ENCODE peak calls at places on chromosomes 3 and 15, in four cellular contexts. One of them, this sample, is unnamed.

GRCh38 chr3:96831175-96831574 is 16.8 kb downstream of the EPHA6 start:
- DNase-seq in NCI-H524: peak
- DNase-seq in Kasumi-1: no peak
- DNase-seq in activated T-helper 1 cell treated with anti-CD3 and anti-CD28 coated beads, Interleukin-12 subunit alpha, Interleukin-12 subunit beta, Interleukin-2, Interleukin-4 antibody, amounts not matched to agents 30 ng/mL and 10 ng/mL and 1 ng/mL, durations not matched to agents 14 hours and 24 hours and 36 hours: no peak
- DNase-seq in this sample: no peak

GRCh38 chr3:124846189-124846588 is 41.0 kb downstream of the ITGB5 start:
- DNase-seq in NCI-H524: no peak
- DNase-seq in Kasumi-1: no peak
- DNase-seq in activated T-helper 1 cell treated with anti-CD3 and anti-CD28 coated beads, Interleukin-12 subunit alpha, Interleukin-12 subunit beta, Interleukin-2, Interleukin-4 antibody, amounts not matched to agents 30 ng/mL and 10 ng/mL and 1 ng/mL, durations not matched to agents 14 hours and 24 hours and 36 hours: no peak
- DNase-seq in this sample: no peak

GRCh38 chr3:130960139-130960779 is 66.4 kb downstream of the ASTE1 start:
- DNase-seq in NCI-H524: no peak
- DNase-seq in Kasumi-1: no peak
- DNase-seq in activated T-helper 1 cell treated with anti-CD3 and anti-CD28 coated beads, Interleukin-12 subunit alpha, Interleukin-12 subunit beta, Interleukin-2, Interleukin-4 antibody, amounts not matched to agents 30 ng/mL and 10 ng/mL and 1 ng/mL, durations not matched to agents 14 hours and 24 hours and 36 hours: no peak
- DNase-seq in this sample: no peak

GRCh38 chr15:60840703-60841411 is 361.9 kb upstream of the ICE2 start:
- DNase-seq in NCI-H524: no peak
- DNase-seq in Kasumi-1: no peak
- DNase-seq in activated T-helper 1 cell treated with anti-CD3 and anti-CD28 coated beads, Interleukin-12 subunit alpha, Interleukin-12 subunit beta, Interleukin-2, Interleukin-4 antibody, amounts not matched to agents 30 ng/mL and 10 ng/mL and 1 ng/mL, durations not matched to agents 14 hours and 24 hours and 36 hours: peak
- DNase-seq in this sample: no peak

GRCh38 chr3:4474683-4475490 is 7.8 kb upstream of the SUMF1 start:
- DNase-seq in NCI-H524: no peak
- DNase-seq in Kasumi-1: peak
- DNase-seq in activated T-helper 1 cell treated with anti-CD3 and anti-CD28 coated beads, Interleukin-12 subunit alpha, Interleukin-12 subunit beta, Interleukin-2, Interleukin-4 antibody, amounts not matched to agents 30 ng/mL and 10 ng/mL and 1 ng/mL, durations not matched to agents 14 hours and 24 hours and 36 hours: peak
- DNase-seq in this sample: no peak

GRCh38 chr15:66940368-66940767 is 125.0 kb upstream of the SMAD3 start:
- DNase-seq in NCI-H524: no peak
- DNase-seq in Kasumi-1: no peak
- DNase-seq in activated T-helper 1 cell treated with anti-CD3 and anti-CD28 coated beads, Interleukin-12 subunit alpha, Interleukin-12 subunit beta, Interleukin-2, Interleukin-4 antibody, amounts not matched to agents 30 ng/mL and 10 ng/mL and 1 ng/mL, durations not matched to agents 14 hours and 24 hours and 36 hours: no peak
- DNase-seq in this sample: no peak

GRCh38 chr3:158418035-158418434 is 153.0 kb upstream of the MLF1 start:
- DNase-seq in NCI-H524: no peak
- DNase-seq in Kasumi-1: no peak
- DNase-seq in activated T-helper 1 cell treated with anti-CD3 and anti-CD28 coated beads, Interleukin-12 subunit alpha, Interleukin-12 subunit beta, Interleukin-2, Interleukin-4 antibody, amounts not matched to agents 30 ng/mL and 10 ng/mL and 1 ng/mL, durations not matched to agents 14 hours and 24 hours and 36 hours: no peak
- DNase-seq in this sample: no peak

GRCh38 chr3:12722205-12722604 is 36.9 kb downstream of the TMEM40 start:
- DNase-seq in NCI-H524: no peak
- DNase-seq in Kasumi-1: no peak
- DNase-seq in activated T-helper 1 cell treated with anti-CD3 and anti-CD28 coated beads, Interleukin-12 subunit alpha, Interleukin-12 subunit beta, Interleukin-2, Interleukin-4 antibody, amounts not matched to agents 30 ng/mL and 10 ng/mL and 1 ng/mL, durations not matched to agents 14 hours and 24 hours and 36 hours: no peak
- DNase-seq in this sample: no peak

GRCh38 chr15:83571820-83572707 is 81.9 kb upstream of the ADAMTSL3 start:
- DNase-seq in NCI-H524: peak
- DNase-seq in Kasumi-1: peak
- DNase-seq in activated T-helper 1 cell treated with anti-CD3 and anti-CD28 coated beads, Interleukin-12 subunit alpha, Interleukin-12 subunit beta, Interleukin-2, Interleukin-4 antibody, amounts not matched to agents 30 ng/mL and 10 ng/mL and 1 ng/mL, durations not matched to agents 14 hours and 24 hours and 36 hours: no peak
- DNase-seq in this sample: peak

GRCh38 chr3:134211797-134212196 is 38.9 kb downstream of the RYK start:
- DNase-seq in NCI-H524: peak
- DNase-seq in Kasumi-1: peak
- DNase-seq in activated T-helper 1 cell treated with anti-CD3 and anti-CD28 coated beads, Interleukin-12 subunit alpha, Interleukin-12 subunit beta, Interleukin-2, Interleukin-4 antibody, amounts not matched to agents 30 ng/mL and 10 ng/mL and 1 ng/mL, durations not matched to agents 14 hours and 24 hours and 36 hours: no peak
- DNase-seq in this sample: peak

GRCh38 chr3:188165596-188165995 is 11.6 kb downstream of the LPP start:
- DNase-seq in NCI-H524: no peak
- DNase-seq in Kasumi-1: no peak
- DNase-seq in activated T-helper 1 cell treated with anti-CD3 and anti-CD28 coated beads, Interleukin-12 subunit alpha, Interleukin-12 subunit beta, Interleukin-2, Interleukin-4 antibody, amounts not matched to agents 30 ng/mL and 10 ng/mL and 1 ng/mL, durations not matched to agents 14 hours and 24 hours and 36 hours: no peak
- DNase-seq in this sample: no peak

GRCh38 chr15:33985751-33986150 is 17.5 kb downstream of the CHRM5 start:
- DNase-seq in NCI-H524: no peak
- DNase-seq in Kasumi-1: no peak
- DNase-seq in activated T-helper 1 cell treated with anti-CD3 and anti-CD28 coated beads, Interleukin-12 subunit alpha, Interleukin-12 subunit beta, Interleukin-2, Interleukin-4 antibody, amounts not matched to agents 30 ng/mL and 10 ng/mL and 1 ng/mL, durations not matched to agents 14 hours and 24 hours and 36 hours: no peak
- DNase-seq in this sample: no peak

GRCh38 chr3:155089495-155089894 is 9.4 kb downstream of the MME start:
- DNase-seq in NCI-H524: no peak
- DNase-seq in Kasumi-1: no peak
- DNase-seq in activated T-helper 1 cell treated with anti-CD3 and anti-CD28 coated beads, Interleukin-12 subunit alpha, Interleukin-12 subunit beta, Interleukin-2, Interleukin-4 antibody, amounts not matched to agents 30 ng/mL and 10 ng/mL and 1 ng/mL, durations not matched to agents 14 hours and 24 hours and 36 hours: no peak
- DNase-seq in this sample: no peak

GRCh38 chr3:189331002-189331418 is 159.2 kb downstream of the TPRG1 start:
- DNase-seq in NCI-H524: no peak
- DNase-seq in Kasumi-1: no peak
- DNase-seq in activated T-helper 1 cell treated with anti-CD3 and anti-CD28 coated beads, Interleukin-12 subunit alpha, Interleukin-12 subunit beta, Interleukin-2, Interleukin-4 antibody, amounts not matched to agents 30 ng/mL and 10 ng/mL and 1 ng/mL, durations not matched to agents 14 hours and 24 hours and 36 hours: no peak
- DNase-seq in this sample: no peak

GRCh38 chr3:24726423-24726822 is 231.8 kb upstream of the THRB start:
- DNase-seq in NCI-H524: no peak
- DNase-seq in Kasumi-1: no peak
- DNase-seq in activated T-helper 1 cell treated with anti-CD3 and anti-CD28 coated beads, Interleukin-12 subunit alpha, Interleukin-12 subunit beta, Interleukin-2, Interleukin-4 antibody, amounts not matched to agents 30 ng/mL and 10 ng/mL and 1 ng/mL, durations not matched to agents 14 hours and 24 hours and 36 hours: no peak
- DNase-seq in this sample: no peak

GRCh38 chr3:195001261-195001660 is 269.7 kb downstream of the XXYLT1 start:
- DNase-seq in NCI-H524: no peak
- DNase-seq in Kasumi-1: no peak
- DNase-seq in activated T-helper 1 cell treated with anti-CD3 and anti-CD28 coated beads, Interleukin-12 subunit alpha, Interleukin-12 subunit beta, Interleukin-2, Interleukin-4 antibody, amounts not matched to agents 30 ng/mL and 10 ng/mL and 1 ng/mL, durations not matched to agents 14 hours and 24 hours and 36 hours: no peak
- DNase-seq in this sample: no peak

GRCh38 chr15:52115598-52116427 is 3.2 kb upstream of the BCL2L10 start:
- DNase-seq in NCI-H524: no peak
- DNase-seq in Kasumi-1: no peak
- DNase-seq in activated T-helper 1 cell treated with anti-CD3 and anti-CD28 coated beads, Interleukin-12 subunit alpha, Interleukin-12 subunit beta, Interleukin-2, Interleukin-4 antibody, amounts not matched to agents 30 ng/mL and 10 ng/mL and 1 ng/mL, durations not matched to agents 14 hours and 24 hours and 36 hours: no peak
- DNase-seq in this sample: no peak

GRCh38 chr3:102866845-102867244 is 432.0 kb downstream of the ZPLD1 start:
- DNase-seq in NCI-H524: no peak
- DNase-seq in Kasumi-1: no peak
- DNase-seq in activated T-helper 1 cell treated with anti-CD3 and anti-CD28 coated beads, Interleukin-12 subunit alpha, Interleukin-12 subunit beta, Interleukin-2, Interleukin-4 antibody, amounts not matched to agents 30 ng/mL and 10 ng/mL and 1 ng/mL, durations not matched to agents 14 hours and 24 hours and 36 hours: no peak
- DNase-seq in this sample: no peak

GRCh38 chr15:73930790-73931281 is 4.6 kb downstream of the LOXL1 start:
- DNase-seq in NCI-H524: no peak
- DNase-seq in Kasumi-1: no peak
- DNase-seq in activated T-helper 1 cell treated with anti-CD3 and anti-CD28 coated beads, Interleukin-12 subunit alpha, Interleukin-12 subunit beta, Interleukin-2, Interleukin-4 antibody, amounts not matched to agents 30 ng/mL and 10 ng/mL and 1 ng/mL, durations not matched to agents 14 hours and 24 hours and 36 hours: no peak
- DNase-seq in this sample: no peak

GRCh38 chr3:105763674-105764036 is 105.2 kb downstream of the CBLB start:
- DNase-seq in NCI-H524: no peak
- DNase-seq in Kasumi-1: no peak
- DNase-seq in activated T-helper 1 cell treated with anti-CD3 and anti-CD28 coated beads, Interleukin-12 subunit alpha, Interleukin-12 subunit beta, Interleukin-2, Interleukin-4 antibody, amounts not matched to agents 30 ng/mL and 10 ng/mL and 1 ng/mL, durations not matched to agents 14 hours and 24 hours and 36 hours: no peak
- DNase-seq in this sample: no peak

GRCh38 chr15:63073497-63074172 is 31.1 kb downstream of the TPM1 start:
- DNase-seq in NCI-H524: no peak
- DNase-seq in Kasumi-1: no peak
- DNase-seq in activated T-helper 1 cell treated with anti-CD3 and anti-CD28 coated beads, Interleukin-12 subunit alpha, Interleukin-12 subunit beta, Interleukin-2, Interleukin-4 antibody, amounts not matched to agents 30 ng/mL and 10 ng/mL and 1 ng/mL, durations not matched to agents 14 hours and 24 hours and 36 hours: no peak
- DNase-seq in this sample: no peak

GRCh38 chr3:127035672-127036071 is 52.8 kb downstream of the PLXNA1 start:
- DNase-seq in NCI-H524: no peak
- DNase-seq in Kasumi-1: no peak
- DNase-seq in activated T-helper 1 cell treated with anti-CD3 and anti-CD28 coated beads, Interleukin-12 subunit alpha, Interleukin-12 subunit beta, Interleukin-2, Interleukin-4 antibody, amounts not matched to agents 30 ng/mL and 10 ng/mL and 1 ng/mL, durations not matched to agents 14 hours and 24 hours and 36 hours: no peak
- DNase-seq in this sample: peak

GRCh38 chr3:46987485-46988401 is 8.3 kb downstream of the NBEAL2 start:
- DNase-seq in NCI-H524: no peak
- DNase-seq in Kasumi-1: peak
- DNase-seq in activated T-helper 1 cell treated with anti-CD3 and anti-CD28 coated beads, Interleukin-12 subunit alpha, Interleukin-12 subunit beta, Interleukin-2, Interleukin-4 antibody, amounts not matched to agents 30 ng/mL and 10 ng/mL and 1 ng/mL, durations not matched to agents 14 hours and 24 hours and 36 hours: peak
- DNase-seq in this sample: peak

GRCh38 chr15:80595391-80595790 is 99.7 kb upstream of the ABHD17C start:
- DNase-seq in NCI-H524: no peak
- DNase-seq in Kasumi-1: no peak
- DNase-seq in activated T-helper 1 cell treated with anti-CD3 and anti-CD28 coated beads, Interleukin-12 subunit alpha, Interleukin-12 subunit beta, Interleukin-2, Interleukin-4 antibody, amounts not matched to agents 30 ng/mL and 10 ng/mL and 1 ng/mL, durations not matched to agents 14 hours and 24 hours and 36 hours: no peak
- DNase-seq in this sample: no peak

GRCh38 chr3:114804099-114804498 is 343.0 kb downstream of the ZBTB20 start:
- DNase-seq in NCI-H524: no peak
- DNase-seq in Kasumi-1: no peak
- DNase-seq in activated T-helper 1 cell treated with anti-CD3 and anti-CD28 coated beads, Interleukin-12 subunit alpha, Interleukin-12 subunit beta, Interleukin-2, Interleukin-4 antibody, amounts not matched to agents 30 ng/mL and 10 ng/mL and 1 ng/mL, durations not matched to agents 14 hours and 24 hours and 36 hours: no peak
- DNase-seq in this sample: no peak